ENCODE peak calls at places on chromosomes 6 and 20, in five cellular contexts. S is neuronal stem cell, R is mesenchymal stem cell, A is H9, H is IMR-90. E is an unnamed sample.

GRCh38 chr20:4516851-4517250 is 204.9 kb upstream of the PRND start:
- DNase-seq in S (no peak), R (no peak), A (no peak), H (no peak), E (no peak)

GRCh38 chr6:26064619-26065257 is 22.5 kb upstream of the HFE start:
- DNase-seq in S (no peak), R (peak; percentile 65), A (no peak), H (peak; percentile 59), E (peak; percentile 62)

GRCh38 chr6:75849329-75850025 is 100.4 kb downstream of the MYO6 start:
- DNase-seq in S (no peak), R (peak; percentile 33), A (no peak), H (peak; percentile 19), E (no peak)

GRCh38 chr6:158627168-158627939 is 17.2 kb downstream of the DYNLT1 start:
- DNase-seq in S (no peak), R (no peak), A (no peak), H (no peak), E (no peak)

GRCh38 chr20:25018425-25018824 is 25.9 kb upstream of the APMAP start:
- DNase-seq in S (no peak), R (no peak), A (no peak), H (no peak), E (no peak)

GRCh38 chr20:64143018-64143801 is 21.0 kb upstream of the MYT1 start:
- DNase-seq in S (no peak), R (no peak), A (no peak), H (no peak), E (no peak)

GRCh38 chr6:170455335-170455979 is 97.7 kb downstream of the PSMB1 start:
- DNase-seq in S (no peak), R (no peak), A (no peak), H (no peak), E (no peak)

GRCh38 chr6:13105139-13105538 is 223.2 kb downstream of the TBC1D7 start:
- DNase-seq in S (no peak), R (no peak), A (no peak), H (no peak), E (no peak)

GRCh38 chr6:12420626-12421025 is 130.5 kb downstream of the EDN1 start:
- DNase-seq in S (peak; percentile 11), R (no peak), A (no peak), H (peak; percentile 25), E (no peak)

GRCh38 chr6:156849806-156850205 is 72.6 kb downstream of the ARID1B start:
- DNase-seq in S (no peak), R (no peak), A (no peak), H (no peak), E (no peak)

GRCh38 chr20:51136326-51136725 is 113.4 kb upstream of the KCNG1 start:
- DNase-seq in S (no peak), R (no peak), A (peak; percentile 4), H (no peak), E (no peak)

GRCh38 chr6:15434823-15435380 is 189.0 kb downstream of the JARID2 start:
- DNase-seq in S (no peak), R (no peak), A (no peak), H (no peak), E (no peak)
- H3K23ac ChIP-seq in S (no peak overlapping the region), R (no peak overlapping the region), A (no peak overlapping the region), H (no peak overlapping the region), E (no peak overlapping the region)

GRCh38 chr20:32473231-32474008 is 111.7 kb downstream of the NOL4L start:
- DNase-seq in S (peak; percentile 82), R (no peak), A (no peak), H (no peak), E (no peak)
- H3K4me1 ChIP-seq in S (peaks cover 57% of the 10 kb centered on the region), R (peaks cover 82% of the 10 kb centered on the region), A (no peaks in the 10 kb centered on the region), H (peaks cover 48% of the 10 kb centered on the region), E (peaks cover 13% of the 10 kb centered on the region)

DNA sequence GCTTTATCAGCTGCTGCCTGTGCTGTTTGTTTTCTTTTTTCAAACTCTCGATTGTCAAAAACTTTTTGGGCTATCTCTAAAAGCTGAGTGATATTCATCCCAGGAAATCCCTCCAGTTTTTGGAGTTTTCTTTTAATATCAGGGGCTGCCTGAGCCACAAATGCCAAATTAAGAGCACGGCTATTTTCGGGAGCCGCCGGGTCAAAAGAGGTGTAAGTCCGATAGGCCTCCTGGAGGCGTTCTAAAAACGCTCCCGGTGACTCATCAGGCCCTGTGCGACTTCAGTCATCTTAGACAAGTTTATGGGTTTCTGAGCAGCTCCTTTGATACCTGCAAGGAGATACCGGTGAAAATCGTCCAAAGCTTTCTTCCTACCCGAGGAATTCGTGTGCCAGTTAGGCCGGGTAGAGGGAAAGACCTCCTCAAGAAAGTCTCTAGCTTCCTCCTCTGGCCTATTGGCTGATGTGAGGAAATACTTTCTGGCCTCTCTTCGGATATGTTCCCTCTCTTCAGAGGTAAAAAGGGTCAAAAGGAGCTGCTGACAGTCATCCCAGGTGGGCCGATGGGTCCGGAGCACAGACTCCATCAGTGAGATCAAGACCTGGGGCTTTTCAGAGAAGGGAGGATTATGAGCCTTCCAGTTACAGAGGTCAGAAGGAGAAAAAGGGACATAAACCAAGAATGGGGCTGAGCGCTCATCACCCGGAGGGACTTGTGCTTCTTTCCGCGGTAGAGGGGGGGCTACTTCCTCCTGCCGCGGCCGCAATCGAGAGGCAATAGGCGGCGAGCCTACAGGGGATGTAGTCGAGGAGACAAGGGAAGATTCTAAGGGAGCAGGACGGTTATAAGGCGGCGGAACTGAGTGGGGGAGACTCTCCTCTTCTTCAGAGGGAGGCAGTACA is 151.1 kb downstream of the TRIM27 start:
- DNase-seq in S (no peak), R (no peak), A (peak; percentile 45), H (no peak), E (peak; percentile 67)
- H3K23ac ChIP-seq in S (no peak overlapping the region), R (no peak overlapping the region), A (no peak overlapping the region), H (no peak overlapping the region), E (no peak overlapping the region)

GRCh38 chr6:81999270-81999669 is 246.8 kb upstream of the TENT5A start:
- DNase-seq in S (no peak), R (no peak), A (no peak), H (no peak), E (no peak)
- H3K4me1 ChIP-seq in S (no peaks in the 10 kb centered on the region), R (peaks cover 1% of the 10 kb centered on the region), A (no peaks in the 10 kb centered on the region), H (peaks cover 19% of the 10 kb centered on the region), E (no peaks in the 10 kb centered on the region)

GRCh38 chr6:164505425-164505824 is 804.0 kb downstream of the C6orf118 start:
- DNase-seq in S (no peak), R (no peak), A (no peak), H (no peak), E (no peak)
- H3K23ac ChIP-seq in S (no peak overlapping the region), R (no peak overlapping the region), A (no peak overlapping the region), H (no peak overlapping the region), E (no peak overlapping the region)

GRCh38 chr6:15267221-15267620 is 21.4 kb downstream of the JARID2 start:
- DNase-seq in S (no peak), R (no peak), A (no peak), H (no peak), E (peak; percentile 73)

GRCh38 chr6:15269619-15270018 is 23.8 kb downstream of the JARID2 start:
- DNase-seq in S (no peak), R (no peak), A (no peak), H (no peak), E (no peak)

GRCh38 chr6:15270402-15270801 is 24.5 kb downstream of the JARID2 start:
- DNase-seq in S (no peak), R (no peak), A (no peak), H (no peak), E (no peak)

GRCh38 chr6:15266423-15266996 is 20.6 kb downstream of the JARID2 start:
- DNase-seq in S (no peak), R (peak; percentile 60), A (no peak), H (no peak), E (peak; percentile 81)

GRCh38 chr6:15268130-15268908 is 22.4 kb downstream of the JARID2 start:
- DNase-seq in S (no peak), R (no peak), A (peak; percentile 82), H (no peak), E (peak; percentile 88)
- H3K4me1 ChIP-seq in S (peaks cover 40% of the 10 kb centered on the region), R (peaks cover 24% of the 10 kb centered on the region), A (peaks cover 39% of the 10 kb centered on the region), H (peaks cover 21% of the 10 kb centered on the region), E (peaks cover 38% of the 10 kb centered on the region)

GRCh38 chr20:35468671-35469334 is 13.4 kb downstream of the CEP250 start:
- DNase-seq in S (no peak), R (no peak), A (no peak), H (peak; percentile 39), E (no peak)

GRCh38 chr20:35474504-35474903 is 19.1 kb downstream of the CEP250 start:
- DNase-seq in S (no peak), R (no peak), A (no peak), H (no peak), E (no peak)

GRCh38 chr20:35473684-35474083 is 18.3 kb downstream of the CEP250 start:
- DNase-seq in S (no peak), R (no peak), A (no peak), H (no peak), E (no peak)

GRCh38 chr20:35476288-35476687 is 20.9 kb downstream of the CEP250 start:
- DNase-seq in S (no peak), R (no peak), A (no peak), H (no peak), E (no peak)

DNA sequence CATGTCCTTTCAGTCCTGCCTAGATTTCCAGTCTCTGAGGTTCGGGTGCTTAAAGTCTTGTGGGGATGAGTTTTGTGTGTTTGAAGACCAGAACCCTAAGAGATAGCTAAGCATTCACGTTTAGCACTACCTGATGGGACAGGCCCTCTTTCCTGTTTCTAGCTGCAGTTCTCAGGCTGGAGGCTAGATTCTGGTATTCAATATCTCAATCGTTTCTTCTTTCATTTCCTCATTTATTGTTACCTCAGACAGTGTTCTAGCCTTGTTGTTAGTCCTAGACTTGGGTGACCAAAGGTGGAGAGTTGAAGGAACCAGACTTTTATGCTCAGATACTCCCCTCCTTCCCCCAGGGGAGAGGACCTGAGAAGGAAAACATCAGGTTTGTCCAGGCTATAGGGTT is 16.8 kb downstream of the CEP250 start:
- DNase-seq in S (no peak), R (no peak), A (no peak), H (no peak), E (no peak)
- H3K23ac ChIP-seq in S (no peak overlapping the region), R (no peak overlapping the region), A (no peak overlapping the region), H (no peak overlapping the region), E (no peak overlapping the region)

DNA sequence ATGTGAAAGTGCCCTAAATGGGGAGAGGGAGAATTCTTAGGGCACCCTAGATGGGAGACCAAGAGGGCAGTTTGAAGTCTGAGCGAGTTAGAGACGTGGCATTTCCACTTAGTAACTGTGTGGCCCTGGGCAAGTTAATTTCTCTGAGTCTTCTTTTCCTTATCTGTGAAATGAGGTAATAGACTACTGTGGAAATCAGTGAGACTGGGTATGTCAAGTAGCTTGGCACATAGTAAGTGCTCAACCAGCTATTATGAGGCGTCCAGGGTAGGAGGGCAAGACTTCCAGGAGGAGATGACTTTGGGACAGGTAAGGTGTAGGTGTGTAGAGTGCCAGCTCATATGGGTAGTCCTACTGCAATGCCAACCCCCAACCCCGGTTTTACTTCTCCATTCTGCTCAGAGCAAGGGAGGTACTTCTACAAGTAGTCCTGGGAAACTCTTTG is 770 bp downstream of the KIF3B start:
- DNase-seq in S (no peak), R (peak; percentile 55), A (no peak), H (peak; percentile 17), E (peak; percentile 7)
- H3K4me1 ChIP-seq in S (peaks cover 4% of the 10 kb centered on the region), R (peaks cover 12% of the 10 kb centered on the region), A (no peaks in the 10 kb centered on the region), H (peaks cover 3% of the 10 kb centered on the region), E (peaks cover 6% of the 10 kb centered on the region)